ENCODE peak calls at places on chromosome 21, in seven cellular contexts. F, M, L, N, G, D and Q are unnamed samples.

GRCh38 chr21:29187939-29188338 is 57.5 kb downstream of the MAP3K7CL start:
- DNase-seq in L (no peak), D (no peak), N (peak; percentile 49), F (no peak), M (no peak), G (peak; percentile 36), Q (no peak)

GRCh38 chr21:34881894-34882371 is 167.2 kb downstream of the RUNX1 start:
- DNase-seq in L (no peak), N (no peak), M (no peak), F (no peak), D (no peak), G (no peak), Q (no peak)

GRCh38 chr21:38942617-38943245 is 137.0 kb downstream of the ETS2 start:
- DNase-seq in G (no peak), N (no peak), M (no peak), F (no peak), L (no peak), D (no peak), Q (no peak)

GRCh38 chr21:15222711-15223110 is 157.9 kb upstream of the NRIP1 start:
- DNase-seq in F (no peak), M (no peak), L (no peak), N (no peak), D (no peak), G (no peak), Q (no peak)

GRCh38 chr21:40586575-40586974 is 260.4 kb downstream of the DSCAM start:
- DNase-seq in G (no peak), M (no peak), N (no peak), D (no peak), F (no peak), L (no peak), Q (no peak)

GRCh38 chr21:40421121-40421520 is 425.8 kb downstream of the DSCAM start:
- DNase-seq in G (no peak), F (no peak), M (no peak), L (no peak), D (no peak), N (no peak), Q (no peak)

GRCh38 chr21:39613029-39613934 is 542 bp downstream of the B3GALT5 start:
- DNase-seq in D (no peak), L (no peak), N (no peak), F (no peak), M (no peak), G (no peak), Q (no peak)

GRCh38 chr21:35908311-35909078 is 151.8 kb downstream of the SETD4 start:
- DNase-seq in D (no peak), G (no peak), N (no peak), L (no peak), F (no peak), M (no peak), Q (no peak)

GRCh38 chr21:39479164-39479563 is 27.4 kb downstream of the SH3BGR start:
- DNase-seq in N (no peak), L (no peak), D (no peak), F (no peak), M (no peak), G (no peak), Q (no peak)

GRCh38 chr21:41186763-41187536 is 19.0 kb downstream of the BACE2 start:
- DNase-seq in L (no peak), G (no peak), F (no peak), N (no peak), M (no peak), D (no peak), Q (no peak)

GRCh38 chr21:27339902-27340301 is 373.0 kb upstream of the ADAMTS5 start:
- DNase-seq in F (no peak), G (no peak), N (no peak), L (no peak), M (no peak), D (no peak), Q (no peak)

GRCh38 chr21:41444703-41445464 is 18.8 kb downstream of the MX1 start:
- DNase-seq in L (no peak), M (no peak), N (no peak), G (no peak), F (peak; percentile 5), D (no peak), Q (no peak)

GRCh38 chr21:28253378-28253777 is 739.3 kb downstream of the LTN1 start:
- DNase-seq in G (no peak), F (no peak), M (no peak), D (no peak), L (no peak), N (no peak), Q (no peak)

GRCh38 chr21:16002872-16003466 is 273.2 kb downstream of the USP25 start:
- DNase-seq in N (no peak), L (no peak), M (no peak), F (no peak), D (no peak), G (no peak), Q (no peak)

GRCh38 chr21:22758478-22758877 is 1760.3 kb downstream of the NCAM2 start:
- DNase-seq in F (no peak), G (no peak), M (no peak), D (no peak), N (no peak), L (no peak), Q (no peak)

GRCh38 chr21:39535646-39536437 is 76.9 kb upstream of the B3GALT5 start:
- DNase-seq in M (no peak), D (no peak), L (no peak), N (no peak), F (no peak), G (no peak), Q (no peak)

GRCh38 chr21:21000576-21001175 is 2.5 kb downstream of the NCAM2 start:
- DNase-seq in D (no peak), G (no peak), L (no peak), M (no peak), N (no peak), F (no peak), Q (no peak)

GRCh38 chr21:33496345-33496744 is 4.8 kb upstream of the DNAJC28 start:
- DNase-seq in L (no peak), D (no peak), N (no peak), F (no peak), G (no peak), M (no peak), Q (no peak)

GRCh38 chr21:34131586-34131985 is 58.2 kb downstream of the MRPS6 start:
- DNase-seq in D (no peak), G (no peak), N (no peak), M (no peak), L (no peak), F (no peak), Q (no peak)

GRCh38 chr21:16020878-16021277 is 291.1 kb downstream of the USP25 start:
- DNase-seq in M (no peak), F (no peak), L (no peak), D (no peak), N (no peak), G (no peak), Q (no peak)

GRCh38 chr21:34017127-34017961 is 56.0 kb upstream of the MRPS6 start:
- DNase-seq in N (no peak), F (no peak), L (no peak), G (no peak), D (no peak), M (no peak), Q (no peak)

GRCh38 chr21:34775793-34776192 is 107.0 kb downstream of the CLIC6 start:
- DNase-seq in L (no peak), D (no peak), M (no peak), F (no peak), G (no peak), N (no peak), Q (no peak)

GRCh38 chr21:42645211-42646075 is 8.0 kb upstream of the PDE9A start:
- DNase-seq in L (no peak), G (no peak), N (no peak), M (no peak), D (no peak), F (no peak), Q (no peak)
- TF ChIP-seq CTCF in L (no peak), G (no peak), N (no peak), M (no peak), D (no peak), F (no peak), Q (no peak)

DNA sequence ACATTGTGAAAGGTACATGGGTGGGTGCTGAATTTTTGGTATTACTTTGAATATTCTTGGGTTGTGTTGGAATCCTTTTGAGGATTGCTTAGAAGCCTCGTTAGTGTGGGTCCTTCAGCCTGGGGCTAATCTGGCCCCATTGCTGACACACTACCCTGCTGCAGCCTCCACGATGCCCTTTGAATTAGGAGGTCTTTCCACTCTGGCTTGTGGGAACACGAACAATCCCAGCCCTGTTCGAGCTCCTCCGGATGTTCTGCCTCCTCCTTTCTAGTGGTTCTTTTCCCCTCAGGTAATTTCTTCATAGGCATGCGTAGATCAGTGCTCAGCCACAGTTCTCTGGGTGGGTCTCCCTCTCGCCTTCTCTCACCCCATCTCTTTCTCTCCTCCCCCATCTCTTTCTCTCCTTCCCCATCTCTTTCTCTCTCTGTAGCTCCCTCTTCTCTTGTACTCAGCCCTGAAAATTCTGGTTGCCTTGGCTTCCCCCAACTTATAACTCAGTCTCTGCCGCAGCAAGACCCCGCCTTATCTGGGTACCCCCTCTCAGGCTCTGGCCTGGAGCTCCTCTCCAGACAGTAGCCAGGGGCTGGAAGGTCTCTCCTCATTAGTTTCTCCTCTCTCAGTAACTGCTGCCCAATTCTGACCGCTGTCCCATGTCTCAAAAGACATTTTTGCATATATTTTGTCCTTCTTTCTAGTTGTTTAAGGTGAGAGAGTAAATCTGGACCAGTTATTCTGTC is 46.0 kb upstream of the SLC19A1 start:
- DNase-seq in G (no peak), L (no peak), M (no peak), D (no peak), N (peak; percentile 4), F (no peak), Q (no peak)
- H3K9me3 ChIP-seq in G (no peaks in the 10 kb centered on the region), L (peaks cover 17% of the 10 kb centered on the region), M (peaks cover 7% of the 10 kb centered on the region), D (no peaks in the 10 kb centered on the region), N (no peaks in the 10 kb centered on the region), F (peaks cover 33% of the 10 kb centered on the region), Q (peaks cover 15% of the 10 kb centered on the region)

DNA sequence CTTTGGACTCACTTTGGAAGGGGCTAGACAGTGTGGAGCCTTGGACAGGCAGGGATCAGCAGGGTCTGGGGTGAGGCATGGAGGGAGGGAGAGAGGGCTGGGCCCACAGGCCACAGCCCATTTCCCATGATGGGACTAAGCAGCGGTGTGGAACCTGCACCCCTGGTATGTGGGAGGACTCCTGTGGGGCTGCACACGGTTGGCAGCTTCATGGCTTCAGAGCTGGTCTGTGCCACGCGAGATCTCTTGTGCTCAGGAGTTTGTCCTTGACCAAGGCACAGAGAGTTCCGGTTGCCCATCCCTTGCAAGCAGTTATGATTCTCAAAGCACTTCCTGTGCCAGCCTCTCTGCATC is 8.1 kb upstream of the PTTG1IP start:
- DNase-seq in N (no peak), D (no peak), G (no peak), L (no peak), M (no peak), F (no peak), Q (no peak)
- H3K27ac ChIP-seq in N (no peak overlapping the region), D (peak overlapping the region; percentile 74), G (no peak overlapping the region), L (no peak overlapping the region), M (no peak overlapping the region), F (peak overlapping the region; percentile 14), Q (peak overlapping the region; percentile 29)

DNA sequence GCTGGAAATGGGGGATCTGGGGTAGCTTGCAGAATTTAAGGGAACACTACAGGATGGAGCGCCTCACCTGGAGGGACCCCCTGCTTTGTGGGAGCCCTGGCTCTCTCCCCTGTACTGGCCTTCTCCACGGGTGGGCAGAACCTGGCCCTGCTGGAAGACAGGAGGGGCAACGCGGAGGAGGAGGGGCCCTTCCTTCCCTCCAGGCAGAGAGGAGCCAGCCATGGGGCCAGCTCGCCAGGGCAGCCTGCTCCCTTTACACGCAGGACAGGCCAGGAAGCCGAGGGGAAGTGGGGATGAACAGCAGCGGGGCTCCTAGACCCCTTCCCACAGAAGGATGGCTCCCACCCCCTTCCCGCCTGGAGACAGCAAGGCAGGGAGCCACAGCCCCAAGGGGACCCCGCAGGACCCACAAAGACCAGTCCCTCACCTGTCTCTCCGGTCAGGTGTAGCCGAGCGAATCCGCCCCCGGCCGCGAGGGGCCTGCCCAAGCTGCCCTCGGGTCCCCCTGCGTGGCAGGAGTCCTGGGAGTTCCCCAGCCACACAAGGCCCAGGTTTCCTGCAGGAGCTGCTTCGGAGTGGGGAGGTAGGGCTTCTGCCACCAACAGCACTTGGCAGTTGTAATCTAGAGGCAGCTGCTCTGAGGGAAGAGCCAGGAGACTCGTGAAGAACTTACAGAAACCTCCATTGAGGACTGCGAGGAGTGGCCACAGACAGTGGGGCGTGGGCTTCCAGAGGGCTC is 1.6 kb upstream of the SLC19A1 start:
- DNase-seq in L (no peak), N (peak; percentile 14), F (peak; percentile 25), D (peak; percentile 6), M (no peak), G (peak; percentile 37), Q (no peak)
- TF ChIP-seq CTCF in L (no peak), N (no peak), F (no peak), D (no peak), M (no peak), G (no peak), Q (no peak)